ENCODE peak calls at places on chromosomes 3 and 15, in six cellular contexts. One of them, this sample, is unnamed.

GRCh38 chr3:29169456-29169855 is 111.4 kb upstream of the RBMS3 start:
- DNase-seq in IMR-90: no peak
- DNase-seq in neuronal stem cell: no peak
- DNase-seq in H9: no peak
- DNase-seq in mesenchymal stem cell: no peak
- DNase-seq in mesendoderm: no peak
- DNase-seq in this sample: no peak

GRCh38 chr3:61288446-61288845 is 37.2 kb upstream of the FHIT start:
- DNase-seq in IMR-90: no peak
- DNase-seq in neuronal stem cell: no peak
- DNase-seq in H9: no peak
- DNase-seq in mesenchymal stem cell: no peak
- DNase-seq in mesendoderm: no peak
- DNase-seq in this sample: no peak

GRCh38 chr3:18425641-18426403 is 683 bp upstream of the SATB1 start:
- DNase-seq in IMR-90: no peak
- DNase-seq in neuronal stem cell: no peak
- DNase-seq in H9: peak
- DNase-seq in mesenchymal stem cell: peak
- DNase-seq in mesendoderm: peak
- DNase-seq in this sample: no peak

GRCh38 chr15:66622677-66623076 is 56.9 kb upstream of the LCTL start:
- DNase-seq in IMR-90: no peak
- DNase-seq in neuronal stem cell: no peak
- DNase-seq in H9: no peak
- DNase-seq in mesenchymal stem cell: no peak
- DNase-seq in mesendoderm: peak
- DNase-seq in this sample: no peak

GRCh38 chr15:60044636-60045273 is 40.6 kb downstream of the FOXB1 start:
- DNase-seq in IMR-90: no peak
- DNase-seq in neuronal stem cell: no peak
- DNase-seq in H9: no peak
- DNase-seq in mesenchymal stem cell: no peak
- DNase-seq in mesendoderm: peak
- DNase-seq in this sample: no peak

GRCh38 chr15:97561529-97561928 is 399.0 kb upstream of the ARRDC4 start:
- DNase-seq in IMR-90: no peak
- DNase-seq in neuronal stem cell: no peak
- DNase-seq in H9: no peak
- DNase-seq in mesenchymal stem cell: no peak
- DNase-seq in mesendoderm: no peak
- DNase-seq in this sample: no peak

GRCh38 chr3:48656061-48656840 is 6.4 kb downstream of the CELSR3 start:
- DNase-seq in IMR-90: peak
- DNase-seq in neuronal stem cell: peak
- DNase-seq in H9: peak
- DNase-seq in mesenchymal stem cell: peak
- DNase-seq in mesendoderm: peak
- DNase-seq in this sample: peak

GRCh38 chr3:54733079-54733478 is 194.8 kb downstream of the LRTM1 start:
- DNase-seq in IMR-90: no peak
- DNase-seq in neuronal stem cell: no peak
- DNase-seq in H9: no peak
- DNase-seq in mesenchymal stem cell: no peak
- DNase-seq in mesendoderm: no peak
- DNase-seq in this sample: no peak

GRCh38 chr3:13636874-13637273 is 87.9 kb downstream of the FBLN2 start:
- DNase-seq in IMR-90: no peak
- DNase-seq in neuronal stem cell: no peak
- DNase-seq in H9: no peak
- DNase-seq in mesenchymal stem cell: no peak
- DNase-seq in mesendoderm: no peak
- DNase-seq in this sample: no peak

GRCh38 chr3:84980011-84980410 is 21.2 kb downstream of the CADM2 start:
- DNase-seq in IMR-90: no peak
- DNase-seq in neuronal stem cell: no peak
- DNase-seq in H9: no peak
- DNase-seq in mesenchymal stem cell: no peak
- DNase-seq in mesendoderm: no peak
- DNase-seq in this sample: no peak

GRCh38 chr3:183775781-183776180 is 49.6 kb downstream of the MAP6D1 start:
- DNase-seq in IMR-90: no peak
- DNase-seq in neuronal stem cell: no peak
- DNase-seq in H9: no peak
- DNase-seq in mesenchymal stem cell: no peak
- DNase-seq in mesendoderm: no peak
- DNase-seq in this sample: no peak

GRCh38 chr15:55282284-55282833 is 7.3 kb downstream of the RAB27A start:
- DNase-seq in IMR-90: peak
- DNase-seq in neuronal stem cell: no peak
- DNase-seq in H9: no peak
- DNase-seq in mesenchymal stem cell: peak
- DNase-seq in mesendoderm: peak
- DNase-seq in this sample: no peak

GRCh38 chr3:149273096-149273751 is 51.6 kb upstream of the CP start:
- DNase-seq in IMR-90: peak
- DNase-seq in neuronal stem cell: peak
- DNase-seq in H9: peak
- DNase-seq in mesenchymal stem cell: peak
- DNase-seq in mesendoderm: peak
- DNase-seq in this sample: peak

GRCh38 chr15:74194572-74195559 is 7.7 kb downstream of the STRA6 start:
- DNase-seq in IMR-90: no peak
- DNase-seq in neuronal stem cell: no peak
- DNase-seq in H9: no peak
- DNase-seq in mesenchymal stem cell: no peak
- DNase-seq in mesendoderm: no peak
- DNase-seq in this sample: no peak

GRCh38 chr15:74199293-74199645 is 3.3 kb downstream of the STRA6 start:
- DNase-seq in IMR-90: no peak
- DNase-seq in neuronal stem cell: no peak
- DNase-seq in H9: no peak
- DNase-seq in mesenchymal stem cell: no peak
- DNase-seq in mesendoderm: no peak
- DNase-seq in this sample: no peak

GRCh38 chr15:74196175-74196574 is 6.4 kb downstream of the STRA6 start:
- DNase-seq in IMR-90: peak
- DNase-seq in neuronal stem cell: no peak
- DNase-seq in H9: no peak
- DNase-seq in mesenchymal stem cell: peak
- DNase-seq in mesendoderm: no peak
- DNase-seq in this sample: no peak

GRCh38 chr15:74200394-74200793 is 2.2 kb downstream of the STRA6 start:
- DNase-seq in IMR-90: peak
- DNase-seq in neuronal stem cell: no peak
- DNase-seq in H9: no peak
- DNase-seq in mesenchymal stem cell: peak
- DNase-seq in mesendoderm: no peak
- DNase-seq in this sample: no peak

DNA sequence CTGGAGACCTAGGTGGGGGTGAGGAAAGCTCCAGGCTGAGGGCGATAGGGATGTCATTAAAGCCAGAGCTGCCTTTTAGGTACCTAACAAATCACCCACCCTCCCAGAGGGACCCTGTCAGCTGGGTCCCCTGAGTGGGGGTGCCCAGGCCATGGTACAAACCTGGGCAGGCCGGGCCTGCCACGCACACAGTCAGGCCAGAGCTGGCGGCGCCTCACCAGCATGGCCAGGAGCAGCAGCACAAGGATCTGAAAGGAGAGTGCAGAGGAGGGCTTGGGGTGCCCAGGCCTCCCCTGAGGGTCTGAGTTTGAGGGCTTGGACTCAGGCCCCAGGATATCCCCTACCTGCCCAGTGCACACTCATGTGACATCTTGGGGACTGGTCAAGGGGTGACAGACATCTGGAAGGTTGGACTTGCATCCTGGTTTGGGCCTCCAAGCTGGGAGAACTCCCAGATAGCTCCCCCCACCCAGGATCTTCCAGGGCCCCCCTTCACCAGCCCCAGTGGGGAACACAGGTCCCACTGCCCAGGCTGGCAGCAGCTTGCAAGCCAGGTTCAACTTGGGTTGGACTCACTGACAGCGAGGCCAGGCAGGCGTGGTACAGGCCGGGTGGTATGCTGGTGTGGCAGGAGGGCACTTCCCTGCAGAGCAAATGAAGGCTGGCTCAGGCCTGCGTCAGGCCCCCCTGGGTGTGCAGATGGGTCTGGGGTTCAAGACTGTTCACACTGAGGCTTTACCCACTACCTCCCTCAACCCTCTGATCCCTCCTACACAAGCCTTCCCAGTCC is 5.2 kb downstream of the STRA6 start:
- DNase-seq in IMR-90: no peak
- DNase-seq in neuronal stem cell: no peak
- DNase-seq in H9: no peak
- DNase-seq in mesenchymal stem cell: no peak
- DNase-seq in mesendoderm: no peak
- DNase-seq in this sample: no peak
- H3K23ac ChIP-seq in IMR-90: no peak
- H3K23ac ChIP-seq in neuronal stem cell: peak
- H3K23ac ChIP-seq in H9: no peak
- H3K23ac ChIP-seq in mesenchymal stem cell: no peak
- H3K23ac ChIP-seq in mesendoderm: no peak
- H3K23ac ChIP-seq in this sample: no peak

GRCh38 chr3:196055683-196056270 is 26.1 kb downstream of the TFRC start:
- DNase-seq in IMR-90: no peak
- DNase-seq in neuronal stem cell: no peak
- DNase-seq in H9: no peak
- DNase-seq in mesenchymal stem cell: peak
- DNase-seq in mesendoderm: peak
- DNase-seq in this sample: no peak
- H3K23ac ChIP-seq in IMR-90: no peak
- H3K23ac ChIP-seq in neuronal stem cell: peak
- H3K23ac ChIP-seq in H9: no peak
- H3K23ac ChIP-seq in mesenchymal stem cell: no peak
- H3K23ac ChIP-seq in mesendoderm: no peak
- H3K23ac ChIP-seq in this sample: no peak

DNA sequence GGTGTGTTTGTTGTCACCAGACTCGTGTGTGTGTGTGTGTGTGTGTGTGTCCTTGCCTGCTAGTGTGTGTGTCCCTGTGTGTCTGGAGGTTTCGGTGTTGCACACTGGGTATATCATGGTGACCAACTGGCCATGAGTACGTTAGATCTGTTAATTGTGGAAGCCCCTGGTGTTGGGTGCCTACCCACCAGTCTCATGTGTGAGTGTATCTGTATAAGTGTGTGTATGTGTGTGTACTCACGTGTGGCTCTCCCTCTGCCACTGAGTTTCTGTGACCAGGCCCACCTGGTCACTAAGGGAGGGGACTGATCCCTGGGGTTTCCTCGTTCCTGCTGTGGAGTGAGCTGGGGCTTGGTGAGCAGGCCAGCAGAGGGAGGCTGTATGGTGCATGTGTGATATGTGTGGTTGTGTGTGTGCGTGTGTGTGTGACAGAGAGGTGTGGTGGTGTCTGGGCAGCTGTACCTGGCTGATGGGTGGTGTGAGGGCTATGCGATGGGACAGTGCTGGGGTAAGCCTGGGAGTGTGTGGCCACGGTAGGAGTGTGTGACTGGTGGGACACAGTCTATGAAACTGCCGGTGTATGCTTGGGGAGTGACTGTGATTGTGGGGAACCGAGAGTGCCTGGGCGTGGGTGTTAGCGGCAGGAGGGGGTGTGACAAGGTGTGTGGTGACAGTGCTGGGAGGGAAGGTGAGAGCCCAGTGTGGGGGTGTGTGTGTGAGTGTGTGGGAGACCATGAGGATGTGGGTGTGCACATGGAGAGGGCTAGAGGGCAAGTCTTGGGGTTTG is 1.9 kb downstream of the PRKCD start:
- DNase-seq in IMR-90: no peak
- DNase-seq in neuronal stem cell: no peak
- DNase-seq in H9: no peak
- DNase-seq in mesenchymal stem cell: peak
- DNase-seq in mesendoderm: peak
- DNase-seq in this sample: no peak
- H3K23ac ChIP-seq in IMR-90: peak
- H3K23ac ChIP-seq in neuronal stem cell: no peak
- H3K23ac ChIP-seq in H9: no peak
- H3K23ac ChIP-seq in mesenchymal stem cell: no peak
- H3K23ac ChIP-seq in mesendoderm: no peak
- H3K23ac ChIP-seq in this sample: no peak

GRCh38 chr3:45252833-45253232 is 26.7 kb upstream of the TMEM158 start:
- DNase-seq in IMR-90: no peak
- DNase-seq in neuronal stem cell: no peak
- DNase-seq in H9: no peak
- DNase-seq in mesenchymal stem cell: no peak
- DNase-seq in mesendoderm: no peak
- DNase-seq in this sample: no peak
- H3K23ac ChIP-seq in IMR-90: peak
- H3K23ac ChIP-seq in neuronal stem cell: no peak
- H3K23ac ChIP-seq in H9: no peak
- H3K23ac ChIP-seq in mesenchymal stem cell: no peak
- H3K23ac ChIP-seq in mesendoderm: no peak
- H3K23ac ChIP-seq in this sample: no peak

GRCh38 chr3:82311901-82312300 is 550.5 kb upstream of the GBE1 start:
- DNase-seq in IMR-90: no peak
- DNase-seq in neuronal stem cell: no peak
- DNase-seq in H9: no peak
- DNase-seq in mesenchymal stem cell: no peak
- DNase-seq in mesendoderm: no peak
- DNase-seq in this sample: no peak

GRCh38 chr3:82308755-82309154 is 547.3 kb upstream of the GBE1 start:
- DNase-seq in IMR-90: no peak
- DNase-seq in neuronal stem cell: no peak
- DNase-seq in H9: no peak
- DNase-seq in mesenchymal stem cell: no peak
- DNase-seq in mesendoderm: no peak
- DNase-seq in this sample: no peak

GRCh38 chr3:82306189-82306588 is 544.7 kb upstream of the GBE1 start:
- DNase-seq in IMR-90: no peak
- DNase-seq in neuronal stem cell: no peak
- DNase-seq in H9: no peak
- DNase-seq in mesenchymal stem cell: no peak
- DNase-seq in mesendoderm: no peak
- DNase-seq in this sample: no peak
- H3K23ac ChIP-seq in IMR-90: no peak
- H3K23ac ChIP-seq in neuronal stem cell: no peak
- H3K23ac ChIP-seq in H9: no peak
- H3K23ac ChIP-seq in mesenchymal stem cell: no peak
- H3K23ac ChIP-seq in mesendoderm: no peak
- H3K23ac ChIP-seq in this sample: no peak

GRCh38 chr3:33060609-33061337 is 36.2 kb downstream of the GLB1 start:
- DNase-seq in IMR-90: no peak
- DNase-seq in neuronal stem cell: no peak
- DNase-seq in H9: no peak
- DNase-seq in mesenchymal stem cell: no peak
- DNase-seq in mesendoderm: no peak
- DNase-seq in this sample: no peak
- H3K23ac ChIP-seq in IMR-90: no peak
- H3K23ac ChIP-seq in neuronal stem cell: no peak
- H3K23ac ChIP-seq in H9: no peak
- H3K23ac ChIP-seq in mesenchymal stem cell: no peak
- H3K23ac ChIP-seq in mesendoderm: no peak
- H3K23ac ChIP-seq in this sample: no peak